ENCODE peak calls at places on chromosomes 2 and 18, in ten cellular contexts. H is T-helper 2 cell, F is fibroblast of lung, D is AG08395, A is activated T-cell treated with anti-CD3 and anti-CD28 coated beads for 24 hours, L is Kasumi-1, B is amniotic stem cell, T is NCI-H2081, R is cardiac fibroblast, X is left cardiac atrium. N is an unnamed sample.

GRCh38 chr2:64017811-64018714 is 1.2 kb downstream of the VPS54 start:
- DNase-seq in H (no peak), F (peak; percentile 53), D (peak; percentile 18), A (no peak), L (peak; percentile 31), B (peak; percentile 20), T (peak; percentile 65), R (peak; percentile 57), X (no peak), N (peak; percentile 20)

GRCh38 chr18:11983592-11983991 is 2.3 kb downstream of the IMPA2 start:
- DNase-seq in H (no peak), F (no peak), D (no peak), A (no peak), L (no peak), B (no peak), T (no peak), R (no peak), X (no peak), N (no peak)

GRCh38 chr2:171723724-171724683 is 36.7 kb downstream of the DYNC1I2 start:
- DNase-seq in H (no peak), F (peak; percentile 23), D (no peak), A (no peak), L (no peak), B (no peak), T (peak; percentile 100), R (peak; percentile 63), X (no peak), N (no peak)

GRCh38 chr2:13558368-13558767 is 841.6 kb downstream of the TRIB2 start:
- DNase-seq in H (no peak), F (peak; percentile 76), D (no peak), A (no peak), L (no peak), B (peak; percentile 21), T (no peak), R (peak; percentile 49), X (no peak), N (no peak)

GRCh38 chr2:105617631-105618350 is 126.9 kb upstream of the NCK2 start:
- DNase-seq in H (no peak), F (no peak), D (no peak), A (no peak), L (no peak), B (no peak), T (peak; percentile 87), R (no peak), X (no peak), N (no peak)

GRCh38 chr18:74499633-74500032 is 3.5 kb downstream of the CNDP2 start:
- DNase-seq in H (peak; percentile 56), F (peak; percentile 58), D (peak; percentile 19), A (peak; percentile 18), L (peak; percentile 83), B (no peak), T (no peak), R (peak; percentile 30), X (peak; percentile 81), N (no peak)

GRCh38 chr2:241312082-241312481 is 3.4 kb downstream of the HDLBP start:
- DNase-seq in H (no peak), F (no peak), D (peak; percentile 52), A (no peak), L (no peak), B (no peak), T (no peak), R (peak; percentile 80), X (no peak), N (no peak)

GRCh38 chr18:44744206-44745180 is 63.8 kb downstream of the SETBP1 start:
- DNase-seq in H (no peak), F (no peak), D (no peak), A (no peak), L (no peak), B (no peak), T (no peak), R (no peak), X (no peak), N (no peak)

GRCh38 chr2:56313541-56313940 is 129.8 kb downstream of the CCDC85A start:
- DNase-seq in H (no peak), F (no peak), D (no peak), A (no peak), L (no peak), B (no peak), T (peak; percentile 23), R (no peak), X (no peak), N (no peak)

GRCh38 chr2:37653805-37654378 is 17.6 kb downstream of the CDC42EP3 start:
- DNase-seq in H (peak; percentile 28), F (no peak), D (peak; percentile 41), A (no peak), L (peak; percentile 78), B (no peak), T (no peak), R (no peak), X (peak; percentile 57), N (no peak)

GRCh38 chr2:73176881-73177644 is 25.3 kb upstream of the NOTO start:
- DNase-seq in H (peak; percentile 76), F (peak; percentile 81), D (peak; percentile 95), A (peak; percentile 84), L (peak; percentile 84), B (peak; percentile 68), T (peak; percentile 89), R (peak; percentile 85), X (peak; percentile 94), N (peak; percentile 29)

GRCh38 chr2:27833931-27834330 is 56.3 kb downstream of the RBKS start:
- DNase-seq in H (no peak), F (no peak), D (peak; percentile 46), A (no peak), L (no peak), B (no peak), T (no peak), R (peak; percentile 38), X (no peak), N (no peak)

GRCh38 chr2:66189598-66189997 is 245.3 kb upstream of the MEIS1 start:
- DNase-seq in H (no peak), F (peak; percentile 67), D (no peak), A (no peak), L (peak; percentile 5), B (no peak), T (no peak), R (peak; percentile 9), X (no peak), N (no peak)

GRCh38 chr2:39181297-39181696 is 60.4 kb upstream of the SOS1 start:
- DNase-seq in H (no peak), F (no peak), D (no peak), A (no peak), L (no peak), B (no peak), T (no peak), R (no peak), X (no peak), N (no peak)

GRCh38 chr2:20444993-20445910 is 1.6 kb upstream of the RHOB start:
- DNase-seq in H (no peak), F (no peak), D (no peak), A (no peak), L (no peak), B (no peak), T (no peak), R (no peak), X (no peak), N (no peak)

GRCh38 chr2:20222769-20223344 is 2.1 kb downstream of the SDC1 start:
- DNase-seq in H (no peak), F (no peak), D (no peak), A (no peak), L (no peak), B (no peak), T (peak; percentile 50), R (no peak), X (no peak), N (no peak)

GRCh38 chr18:9000736-9001135 is 101.8 kb upstream of the NDUFV2 start:
- DNase-seq in H (no peak), F (peak; percentile 46), D (no peak), A (no peak), L (no peak), B (no peak), T (no peak), R (peak; percentile 53), X (no peak), N (no peak)

GRCh38 chr2:136305517-136306192 is 187.7 kb upstream of the CXCR4 start:
- DNase-seq in H (peak; percentile 68), F (no peak), D (no peak), A (peak; percentile 46), L (no peak), B (no peak), T (peak; percentile 56), R (no peak), X (no peak), N (no peak)

GRCh38 chr2:220504890-220505564 is 877.6 kb downstream of the SLC4A3 start:
- DNase-seq in H (no peak), F (peak; percentile 49), D (peak; percentile 60), A (no peak), L (no peak), B (no peak), T (peak; percentile 91), R (peak; percentile 71), X (no peak), N (no peak)

GRCh38 chr18:50775207-50775606 is 44.6 kb downstream of the MRO start:
- DNase-seq in H (no peak), F (no peak), D (no peak), A (no peak), L (no peak), B (no peak), T (no peak), R (no peak), X (no peak), N (no peak)

GRCh38 chr2:190465060-190465459 is 56.9 kb downstream of the MFSD6 start:
- DNase-seq in H (no peak), F (no peak), D (no peak), A (no peak), L (no peak), B (no peak), T (no peak), R (no peak), X (no peak), N (no peak)

GRCh38 chr2:28633739-28634138 is 117.9 kb upstream of the PPP1CB start:
- DNase-seq in H (no peak), F (peak; percentile 79), D (peak; percentile 61), A (no peak), L (no peak), B (peak; percentile 35), T (no peak), R (peak; percentile 87), X (no peak), N (no peak)

GRCh38 chr2:134440336-134440909 is 186.6 kb downstream of the MGAT5 start:
- DNase-seq in H (no peak), F (no peak), D (no peak), A (no peak), L (no peak), B (no peak), T (no peak), R (no peak), X (no peak), N (no peak)

GRCh38 chr2:73910873-73911547 is 15.7 kb upstream of the DGUOK start:
- DNase-seq in H (no peak), F (no peak), D (no peak), A (no peak), L (no peak), B (no peak), T (no peak), R (no peak), X (no peak), N (no peak)

GRCh38 chr18:394276-394996 is 106.1 kb downstream of the COLEC12 start:
- DNase-seq in H (no peak), F (no peak), D (no peak), A (no peak), L (no peak), B (no peak), T (peak; percentile 67), R (no peak), X (no peak), N (no peak)

GRCh38 chr2:172460780-172461201 is 33.4 kb downstream of the ITGA6 start:
- DNase-seq in H (no peak), F (peak; percentile 63), D (no peak), A (no peak), L (peak; percentile 23), B (no peak), T (no peak), R (peak; percentile 15), X (no peak), N (no peak)

GRCh38 chr2:113895301-113895700 is 5.4 kb downstream of the ACTR3 start:
- DNase-seq in H (no peak), F (no peak), D (no peak), A (no peak), L (no peak), B (no peak), T (no peak), R (peak; percentile 42), X (no peak), N (no peak)

GRCh38 chr2:18598848-18599484 is 9.6 kb upstream of the NT5C1B start:
- DNase-seq in H (no peak), F (no peak), D (no peak), A (no peak), L (no peak), B (no peak), T (no peak), R (no peak), X (no peak), N (no peak)